ENCODE peak calls at places on chromosomes 4 and X, in ten cellular contexts. S, I, W, J, F, Z, X, D, R and M are unnamed samples.

GRCh38 chr4:99783940-99784339 is 32.7 kb upstream of the DAPP1 start:
- DNase-seq in S (no peak), I (no peak), W (no peak), J (no peak), F (no peak), Z (no peak), X (no peak), D (no peak), R (no peak), M (no peak)

GRCh38 chr4:176001171-176002006 is 64.3 kb upstream of the WDR17 start:
- DNase-seq in S (no peak), I (no peak), W (no peak), J (peak; percentile 25), F (peak; percentile 79), Z (peak; percentile 78), X (no peak), D (no peak), R (peak; percentile 40), M (no peak)

GRCh38 chrX:16589211-16589610 is 60.7 kb upstream of the S100G start:
- DNase-seq in S (peak; percentile 52), I (no peak), W (no peak), J (no peak), F (no peak), Z (no peak), X (no peak), D (no peak), R (no peak), M (no peak)

GRCh38 chr4:48602222-48602621 is 112.2 kb downstream of the ZAR1 start:
- DNase-seq in S (peak; percentile 86), I (no peak), W (no peak), J (peak; percentile 43), F (no peak), Z (no peak), X (peak; percentile 7), D (no peak), R (no peak), M (no peak)

GRCh38 chrX:120309873-120310730 is 1.2 kb downstream of the TMEM255A start:
- DNase-seq in S (peak; percentile 8), I (no peak), W (no peak), J (no peak), F (peak; percentile 27), Z (no peak), X (no peak), D (no peak), R (no peak), M (no peak)

GRCh38 chrX:72041901-72042859 is 89.5 kb downstream of the RTL5 start:
- DNase-seq in S (peak; percentile 10), I (no peak), W (no peak), J (no peak), F (no peak), Z (no peak), X (no peak), D (no peak), R (no peak), M (peak; percentile 55)

GRCh38 chr4:14701896-14702295 is 300.4 kb upstream of the CPEB2 start:
- DNase-seq in S (no peak), I (no peak), W (no peak), J (no peak), F (no peak), Z (no peak), X (no peak), D (peak; percentile 56), R (no peak), M (no peak)

GRCh38 chrX:120446503-120446902 is 22.6 kb downstream of the LAMP2 start:
- DNase-seq in S (peak; percentile 83), I (no peak), W (no peak), J (no peak), F (no peak), Z (peak; percentile 70), X (no peak), D (no peak), R (no peak), M (no peak)

GRCh38 chr4:70280567-70280966 is 38.2 kb downstream of the CSN3 start:
- DNase-seq in S (no peak), I (no peak), W (no peak), J (no peak), F (no peak), Z (no peak), X (no peak), D (no peak), R (no peak), M (no peak)

GRCh38 chr4:3290476-3290875 is 2.3 kb upstream of the RGS12 start:
- DNase-seq in S (no peak), I (no peak), W (no peak), J (no peak), F (no peak), Z (no peak), X (no peak), D (no peak), R (no peak), M (no peak)

GRCh38 chr4:158827475-158828085 is 58.8 kb downstream of the FNIP2 start:
- DNase-seq in S (no peak), I (no peak), W (no peak), J (no peak), F (no peak), Z (peak; percentile 61), X (no peak), D (no peak), R (no peak), M (no peak)

GRCh38 chr4:59240030-59240429 is 1960.1 kb upstream of the ADGRL3 start:
- DNase-seq in S (no peak), I (no peak), W (no peak), J (no peak), F (no peak), Z (no peak), X (no peak), D (no peak), R (no peak), M (no peak)

GRCh38 chrX:110226931-110227330 is 91.0 kb downstream of the AMMECR1 start:
- DNase-seq in S (peak; percentile 45), I (no peak), W (no peak), J (no peak), F (no peak), Z (no peak), X (no peak), D (no peak), R (no peak), M (peak; percentile 3)

GRCh38 chrX:119363391-119363790 is 35.7 kb upstream of the SLC25A43 start:
- DNase-seq in S (no peak), I (no peak), W (no peak), J (no peak), F (no peak), Z (no peak), X (no peak), D (no peak), R (no peak), M (no peak)

GRCh38 chr4:105002278-105002677 is 144.4 kb upstream of the TET2 start:
- DNase-seq in S (no peak), I (no peak), W (no peak), J (no peak), F (no peak), Z (no peak), X (no peak), D (no peak), R (no peak), M (no peak)

GRCh38 chr4:38028556-38028955 is 68.4 kb downstream of the PTTG2 start:
- DNase-seq in S (no peak), I (no peak), W (no peak), J (no peak), F (no peak), Z (no peak), X (no peak), D (no peak), R (no peak), M (no peak)

GRCh38 chr4:137266511-137266910 is 265.8 kb downstream of the PCDH18 start:
- DNase-seq in S (no peak), I (no peak), W (no peak), J (no peak), F (no peak), Z (no peak), X (no peak), D (peak; percentile 37), R (no peak), M (no peak)

GRCh38 chrX:23598561-23598960 is 68.7 kb upstream of the PRDX4 start:
- DNase-seq in S (peak; percentile 21), I (no peak), W (no peak), J (no peak), F (no peak), Z (no peak), X (no peak), D (no peak), R (no peak), M (peak; percentile 13)

GRCh38 chr4:74537459-74537858 is 92.5 kb downstream of the AREG start:
- DNase-seq in S (peak; percentile 15), I (no peak), W (no peak), J (no peak), F (no peak), Z (no peak), X (no peak), D (no peak), R (no peak), M (no peak)

GRCh38 chr4:168685136-168685535 is 188.3 kb downstream of the PALLD start:
- DNase-seq in S (no peak), I (no peak), W (no peak), J (no peak), F (no peak), Z (no peak), X (no peak), D (no peak), R (no peak), M (no peak)

GRCh38 chrX:118824173-118824782 is 654 bp downstream of the ZCCHC12 start:
- DNase-seq in S (no peak), I (no peak), W (no peak), J (no peak), F (peak; percentile 48), Z (no peak), X (no peak), D (no peak), R (no peak), M (peak; percentile 4)